ENCODE peak calls at places on chromosomes 6 and 20, in six cellular contexts. One of them, this sample, is unnamed.

GRCh38 chr6:27775796-27776184 is 136.4 kb downstream of the OR2B2 start:
- DNase-seq in AG09309: no peak
- DNase-seq in B cell: no peak
- DNase-seq in NB4: peak
- DNase-seq in WERI-Rb-1: no peak
- DNase-seq in A673: no peak
- DNase-seq in this sample: no peak

GRCh38 chr20:63847374-63848002 is 13.8 kb upstream of the ABHD16B start:
- DNase-seq in AG09309: no peak
- DNase-seq in B cell: no peak
- DNase-seq in NB4: peak
- DNase-seq in WERI-Rb-1: no peak
- DNase-seq in A673: no peak
- DNase-seq in this sample: no peak

GRCh38 chr20:9024996-9025395 is 43.9 kb upstream of the PLCB4 start:
- DNase-seq in AG09309: no peak
- DNase-seq in B cell: no peak
- DNase-seq in NB4: no peak
- DNase-seq in WERI-Rb-1: no peak
- DNase-seq in A673: no peak
- DNase-seq in this sample: no peak

GRCh38 chr20:24392612-24393011 is 76.8 kb upstream of the SYNDIG1 start:
- DNase-seq in AG09309: no peak
- DNase-seq in B cell: no peak
- DNase-seq in NB4: no peak
- DNase-seq in WERI-Rb-1: no peak
- DNase-seq in A673: no peak
- DNase-seq in this sample: no peak

GRCh38 chr6:52787917-52788316 is 15.7 kb downstream of the GSTA1 start:
- DNase-seq in AG09309: no peak
- DNase-seq in B cell: no peak
- DNase-seq in NB4: no peak
- DNase-seq in WERI-Rb-1: no peak
- DNase-seq in A673: no peak
- DNase-seq in this sample: no peak

GRCh38 chr6:26205625-26206574 is 118.7 kb downstream of the HFE start:
- DNase-seq in AG09309: no peak
- DNase-seq in B cell: peak
- DNase-seq in NB4: peak
- DNase-seq in WERI-Rb-1: no peak
- DNase-seq in A673: peak
- DNase-seq in this sample: no peak

GRCh38 chr20:24991897-24992419 is 593 bp downstream of the APMAP start:
- DNase-seq in AG09309: no peak
- DNase-seq in B cell: no peak
- DNase-seq in NB4: peak
- DNase-seq in WERI-Rb-1: peak
- DNase-seq in A673: peak
- DNase-seq in this sample: peak

GRCh38 chr20:3924304-3925112 is 35.3 kb downstream of the PANK2 start:
- DNase-seq in AG09309: no peak
- DNase-seq in B cell: no peak
- DNase-seq in NB4: no peak
- DNase-seq in WERI-Rb-1: no peak
- DNase-seq in A673: no peak
- DNase-seq in this sample: peak

GRCh38 chr20:12414446-12415274 is 497.0 kb downstream of the BTBD3 start:
- DNase-seq in AG09309: no peak
- DNase-seq in B cell: no peak
- DNase-seq in NB4: no peak
- DNase-seq in WERI-Rb-1: no peak
- DNase-seq in A673: no peak
- DNase-seq in this sample: peak

GRCh38 chr6:166112580-166112979 is 55.1 kb downstream of the TBXT start:
- DNase-seq in AG09309: peak
- DNase-seq in B cell: no peak
- DNase-seq in NB4: peak
- DNase-seq in WERI-Rb-1: no peak
- DNase-seq in A673: peak
- DNase-seq in this sample: no peak

GRCh38 chr6:138600726-138601125 is 101.4 kb upstream of the NHSL1 start:
- DNase-seq in AG09309: peak
- DNase-seq in B cell: no peak
- DNase-seq in NB4: no peak
- DNase-seq in WERI-Rb-1: no peak
- DNase-seq in A673: peak
- DNase-seq in this sample: no peak

GRCh38 chr6:139378882-139379341 is 4.5 kb upstream of the CITED2 start:
- DNase-seq in AG09309: no peak
- DNase-seq in B cell: no peak
- DNase-seq in NB4: peak
- DNase-seq in WERI-Rb-1: no peak
- DNase-seq in A673: no peak
- DNase-seq in this sample: no peak

GRCh38 chr6:47631248-47632196 is 66.9 kb upstream of the ADGRF4 start:
- DNase-seq in AG09309: no peak
- DNase-seq in B cell: peak
- DNase-seq in NB4: peak
- DNase-seq in WERI-Rb-1: peak
- DNase-seq in A673: peak
- DNase-seq in this sample: no peak

GRCh38 chr20:47027456-47027855 is 132.8 kb downstream of the EYA2 start:
- DNase-seq in AG09309: no peak
- DNase-seq in B cell: no peak
- DNase-seq in NB4: no peak
- DNase-seq in WERI-Rb-1: no peak
- DNase-seq in A673: no peak
- DNase-seq in this sample: no peak

GRCh38 chr6:30647802-30648460 is 998 bp downstream of the C6orf136 start:
- DNase-seq in AG09309: no peak
- DNase-seq in B cell: no peak
- DNase-seq in NB4: peak
- DNase-seq in WERI-Rb-1: no peak
- DNase-seq in A673: peak
- DNase-seq in this sample: peak

GRCh38 chr6:40755046-40755681 is 168.0 kb upstream of the LRFN2 start:
- DNase-seq in AG09309: peak
- DNase-seq in B cell: no peak
- DNase-seq in NB4: no peak
- DNase-seq in WERI-Rb-1: peak
- DNase-seq in A673: no peak
- DNase-seq in this sample: no peak

GRCh38 chr6:52104979-52105378 is 17.6 kb upstream of the PKHD1 start:
- DNase-seq in AG09309: no peak
- DNase-seq in B cell: no peak
- DNase-seq in NB4: no peak
- DNase-seq in WERI-Rb-1: no peak
- DNase-seq in A673: no peak
- DNase-seq in this sample: no peak

GRCh38 chr6:21804941-21805610 is 211.5 kb downstream of the SOX4 start:
- DNase-seq in AG09309: no peak
- DNase-seq in B cell: no peak
- DNase-seq in NB4: no peak
- DNase-seq in WERI-Rb-1: no peak
- DNase-seq in A673: peak
- DNase-seq in this sample: no peak

GRCh38 chr6:47839645-47840044 is 57.8 kb downstream of the OPN5 start:
- DNase-seq in AG09309: no peak
- DNase-seq in B cell: no peak
- DNase-seq in NB4: no peak
- DNase-seq in WERI-Rb-1: no peak
- DNase-seq in A673: no peak
- DNase-seq in this sample: no peak

GRCh38 chr6:12348530-12349511 is 58.7 kb downstream of the EDN1 start:
- DNase-seq in AG09309: peak
- DNase-seq in B cell: no peak
- DNase-seq in NB4: no peak
- DNase-seq in WERI-Rb-1: no peak
- DNase-seq in A673: peak
- DNase-seq in this sample: no peak

GRCh38 chr6:155327326-155328073 is 13.2 kb upstream of the TFB1M start:
- DNase-seq in AG09309: peak
- DNase-seq in B cell: peak
- DNase-seq in NB4: peak
- DNase-seq in WERI-Rb-1: peak
- DNase-seq in A673: peak
- DNase-seq in this sample: peak

GRCh38 chr6:14944593-14944992 is 301.3 kb upstream of the JARID2 start:
- DNase-seq in AG09309: no peak
- DNase-seq in B cell: no peak
- DNase-seq in NB4: peak
- DNase-seq in WERI-Rb-1: no peak
- DNase-seq in A673: no peak
- DNase-seq in this sample: no peak

GRCh38 chr6:152948150-152948768 is 34.6 kb downstream of the FBXO5 start:
- DNase-seq in AG09309: peak
- DNase-seq in B cell: peak
- DNase-seq in NB4: peak
- DNase-seq in WERI-Rb-1: no peak
- DNase-seq in A673: peak
- DNase-seq in this sample: peak

GRCh38 chr6:75483136-75483952 is 10.3 kb downstream of the FILIP1 start:
- DNase-seq in AG09309: no peak
- DNase-seq in B cell: no peak
- DNase-seq in NB4: no peak
- DNase-seq in WERI-Rb-1: peak
- DNase-seq in A673: no peak
- DNase-seq in this sample: no peak

DNA sequence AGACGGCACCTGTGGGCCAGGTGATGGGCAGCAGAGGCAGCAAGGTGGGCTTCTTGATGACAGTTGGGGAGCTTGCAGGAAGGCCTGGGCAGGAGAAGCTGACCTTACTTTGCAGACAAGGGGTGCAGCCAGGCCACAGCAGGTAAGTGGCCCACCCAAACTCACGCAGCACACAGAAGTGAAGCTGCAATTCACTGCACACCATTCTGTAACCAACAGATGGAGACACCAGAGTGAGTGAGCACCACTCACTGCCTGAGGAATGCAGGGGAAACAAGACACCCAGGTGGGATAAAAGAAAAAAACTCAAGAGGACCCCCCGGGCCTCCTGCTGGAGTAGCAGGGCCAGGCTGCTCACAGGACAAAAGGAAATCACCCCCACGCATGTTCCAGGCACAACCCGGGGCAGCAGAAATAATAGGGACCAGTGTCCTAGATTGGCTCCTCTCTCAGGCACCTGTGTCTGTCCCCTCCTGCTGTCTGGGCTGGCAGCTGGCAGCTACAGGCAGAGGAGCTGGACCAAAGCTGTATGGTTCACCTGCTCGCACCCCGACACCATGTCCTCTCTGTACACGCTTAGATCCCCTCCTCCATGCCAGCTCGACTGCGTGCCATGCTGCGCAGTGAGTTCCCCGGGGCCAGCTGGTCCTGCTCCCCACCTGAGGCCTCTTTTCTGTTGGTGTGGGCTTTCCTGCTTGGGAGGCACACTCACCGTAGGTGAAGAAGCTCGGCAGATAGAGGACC is 4.9 kb downstream of the MTCH1 start:
- DNase-seq in AG09309: no peak
- DNase-seq in B cell: no peak
- DNase-seq in NB4: no peak
- DNase-seq in WERI-Rb-1: no peak
- DNase-seq in A673: no peak
- DNase-seq in this sample: no peak
- TF ChIP-seq CTCF in AG09309: peak
- TF ChIP-seq CTCF in B cell: no peak
- TF ChIP-seq CTCF in NB4: no peak
- TF ChIP-seq CTCF in WERI-Rb-1: peak
- TF ChIP-seq CTCF in A673: no peak
- TF ChIP-seq CTCF in this sample: peak

GRCh38 chr6:57224769-57225515 is 2.8 kb upstream of the RAB23 start:
- DNase-seq in AG09309: no peak
- DNase-seq in B cell: no peak
- DNase-seq in NB4: no peak
- DNase-seq in WERI-Rb-1: no peak
- DNase-seq in A673: no peak
- DNase-seq in this sample: no peak

GRCh38 chr6:57220083-57220703 is 1.9 kb downstream of the RAB23 start:
- DNase-seq in AG09309: no peak
- DNase-seq in B cell: no peak
- DNase-seq in NB4: no peak
- DNase-seq in WERI-Rb-1: no peak
- DNase-seq in A673: no peak
- DNase-seq in this sample: no peak

GRCh38 chr6:57221936-57222683 is at the start of gene RAB23:
- DNase-seq in AG09309: no peak
- DNase-seq in B cell: peak
- DNase-seq in NB4: peak
- DNase-seq in WERI-Rb-1: peak
- DNase-seq in A673: peak
- DNase-seq in this sample: peak

GRCh38 chr6:57222684-57223077 is 574 bp upstream of the RAB23 start:
- DNase-seq in AG09309: no peak
- DNase-seq in B cell: no peak
- DNase-seq in NB4: no peak
- DNase-seq in WERI-Rb-1: no peak
- DNase-seq in A673: no peak
- DNase-seq in this sample: no peak

GRCh38 chr6:57221191-57221935 is 744 bp downstream of the RAB23 start:
- DNase-seq in AG09309: no peak
- DNase-seq in B cell: peak
- DNase-seq in NB4: peak
- DNase-seq in WERI-Rb-1: peak
- DNase-seq in A673: peak
- DNase-seq in this sample: peak
- TF ChIP-seq CTCF in AG09309: peak
- TF ChIP-seq CTCF in B cell: peak
- TF ChIP-seq CTCF in NB4: peak
- TF ChIP-seq CTCF in WERI-Rb-1: peak
- TF ChIP-seq CTCF in A673: peak
- TF ChIP-seq CTCF in this sample: peak

DNA sequence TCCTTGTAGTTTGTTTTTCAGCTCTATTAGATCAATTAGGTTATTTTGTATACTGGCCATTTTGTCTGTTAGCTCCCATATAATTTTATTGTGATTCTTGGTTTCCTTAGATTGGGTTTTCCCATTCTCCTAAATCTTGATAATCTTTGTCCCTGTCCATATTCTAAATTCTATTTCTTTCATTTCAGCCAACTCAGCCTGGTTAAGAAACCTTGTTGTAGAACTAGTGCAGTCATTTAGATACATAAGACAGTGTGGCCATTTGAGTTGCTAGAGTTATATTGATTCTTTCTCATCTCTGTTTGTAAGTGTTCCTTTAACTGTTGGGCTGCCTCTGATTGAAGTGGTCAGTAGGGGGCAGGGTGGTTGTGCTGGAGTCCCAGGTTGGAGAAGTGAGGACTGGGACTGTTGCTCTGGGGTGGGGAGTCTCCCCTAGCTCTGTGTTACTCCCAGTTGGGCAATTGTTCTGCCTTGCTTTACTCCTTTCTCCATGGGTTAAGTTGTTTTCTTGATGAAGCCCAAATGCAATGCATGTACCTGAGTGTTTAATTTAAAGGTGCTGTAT is 98.8 kb upstream of the NRN1 start:
- DNase-seq in AG09309: no peak
- DNase-seq in B cell: peak
- DNase-seq in NB4: peak
- DNase-seq in WERI-Rb-1: peak
- DNase-seq in A673: peak
- DNase-seq in this sample: no peak
- TF ChIP-seq CTCF in AG09309: no peak
- TF ChIP-seq CTCF in B cell: no peak
- TF ChIP-seq CTCF in NB4: peak
- TF ChIP-seq CTCF in WERI-Rb-1: peak
- TF ChIP-seq CTCF in A673: peak
- TF ChIP-seq CTCF in this sample: peak

GRCh38 chr20:61543086-61543485 is 291.0 kb downstream of the CDH4 start:
- DNase-seq in AG09309: no peak
- DNase-seq in B cell: no peak
- DNase-seq in NB4: no peak
- DNase-seq in WERI-Rb-1: no peak
- DNase-seq in A673: no peak
- DNase-seq in this sample: no peak
- TF ChIP-seq CTCF in AG09309: no peak
- TF ChIP-seq CTCF in B cell: no peak
- TF ChIP-seq CTCF in NB4: no peak
- TF ChIP-seq CTCF in WERI-Rb-1: no peak
- TF ChIP-seq CTCF in A673: no peak
- TF ChIP-seq CTCF in this sample: no peak

This sample was measured in BE2C.